ENCODE peak calls at places on chromosomes 5 and 9, in six cellular contexts. U, B, N, L, H and C are unnamed samples.

GRCh38 chr5:158451203-158451982 is 592.4 kb upstream of the CLINT1 start:
- DNase-seq in U (no peak), B (no peak), N (no peak), L (no peak), H (no peak), C (no peak)

GRCh38 chr9:114616684-114617520 is 5.8 kb downstream of the TMEM268 start:
- DNase-seq in U (peak), B (no peak), N (no peak), L (no peak), H (no peak), C (no peak)

GRCh38 chr9:94812343-94812742 is 85.8 kb downstream of the AOPEP start:
- DNase-seq in U (no peak), B (no peak), N (no peak), L (no peak), H (no peak), C (no peak)

GRCh38 chr9:134868751-134869553 is 11.7 kb upstream of the FCN2 start:
- DNase-seq in U (no peak), B (no peak), N (no peak), L (no peak), H (no peak), C (no peak)

GRCh38 chr9:17627641-17628040 is 48.8 kb downstream of the SH3GL2 start:
- DNase-seq in U (no peak), B (no peak), N (peak), L (no peak), H (no peak), C (no peak)

GRCh38 chr9:68802525-68803015 is 97.5 kb downstream of the PIP5K1B start:
- DNase-seq in U (no peak), B (no peak), N (no peak), L (no peak), H (no peak), C (no peak)

GRCh38 chr9:131817627-131818026 is 77.8 kb upstream of the RAPGEF1 start:
- DNase-seq in U (no peak), B (no peak), N (peak), L (no peak), H (no peak), C (no peak)

GRCh38 chr9:33475357-33475756 is 1.6 kb upstream of the NOL6 start:
- DNase-seq in U (no peak), B (no peak), N (no peak), L (no peak), H (no peak), C (no peak)

GRCh38 chr9:124765439-124765835 is 5.7 kb downstream of the NR6A1 start:
- DNase-seq in U (no peak), B (no peak), N (no peak), L (no peak), H (no peak), C (no peak)

GRCh38 chr9:129101279-129101678 is 9.3 kb downstream of the CRAT start:
- DNase-seq in U (no peak), B (no peak), N (no peak), L (no peak), H (no peak), C (no peak)

GRCh38 chr9:113299800-113300292 is 3.3 kb downstream of the RNF183 start:
- DNase-seq in U (peak), B (no peak), N (peak), L (no peak), H (no peak), C (no peak)

GRCh38 chr5:138972230-138972629 is 97.1 kb upstream of the LRRTM2 start:
- DNase-seq in U (no peak), B (no peak), N (no peak), L (no peak), H (no peak), C (no peak)